ENCODE peak calls at places on chromosomes 1 and 21, in six cellular contexts. M, K, Z, C, E and L are unnamed samples.

GRCh38 chr1:66712819-66713218 is 39.4 kb upstream of the DYNLT5 start:
- DNase-seq in K (no peak), C (no peak), Z (no peak), E (no peak), M (no peak), L (no peak)

GRCh38 chr21:15749868-15750174 is 20.0 kb downstream of the USP25 start:
- DNase-seq in E (no peak), K (no peak), M (no peak), Z (no peak), C (no peak), L (no peak)

GRCh38 chr1:7941437-7941793 is 776 bp upstream of the TNFRSF9 start:
- DNase-seq in M (no peak), C (no peak), K (no peak), Z (no peak), E (no peak), L (no peak)

GRCh38 chr21:27722095-27722494 is 755.2 kb upstream of the ADAMTS5 start:
- DNase-seq in K (no peak), E (no peak), Z (no peak), M (no peak), C (no peak), L (no peak)

GRCh38 chr1:204171751-204172178 is 5.6 kb upstream of the REN start:
- DNase-seq in M (no peak), Z (no peak), E (no peak), K (no peak), C (no peak), L (no peak)

GRCh38 chr21:34693192-34693810 is 24.5 kb downstream of the CLIC6 start:
- DNase-seq in M (peak), Z (peak), C (peak), E (peak), K (peak), L (peak)

GRCh38 chr1:29117381-29117780 is 6.3 kb downstream of the TMEM200B start:
- DNase-seq in E (no peak), K (no peak), C (no peak), M (no peak), Z (no peak), L (no peak)

GRCh38 chr1:170356585-170356984 is 175.4 kb upstream of the GORAB start:
- DNase-seq in C (no peak), Z (no peak), M (no peak), E (no peak), K (no peak), L (no peak)

GRCh38 chr1:225919906-225920305 is 4.1 kb downstream of the PYCR2 start:
- DNase-seq in C (no peak), M (peak), E (peak), Z (peak), K (peak), L (peak)

GRCh38 chr1:18452550-18452949 is 28.2 kb upstream of the KLHDC7A start:
- DNase-seq in E (no peak), C (peak), Z (no peak), K (no peak), M (peak), L (peak)

GRCh38 chr1:2290595-2291510 is 62.7 kb downstream of the SKI start:
- DNase-seq in C (no peak), E (peak), Z (peak), M (peak), K (peak), L (no peak)

GRCh38 chr1:4599521-4599920 is 54.9 kb upstream of the AJAP1 start:
- DNase-seq in Z (no peak), C (no peak), K (no peak), E (peak), M (no peak), L (no peak)

GRCh38 chr1:115142616-115143015 is 53.3 kb upstream of the TSPAN2 start:
- DNase-seq in C (peak), M (no peak), Z (no peak), E (no peak), K (no peak), L (no peak)

GRCh38 chr21:28148400-28149064 is 844.1 kb downstream of the LTN1 start:
- DNase-seq in M (no peak), C (no peak), K (peak), E (peak), Z (no peak), L (peak)

GRCh38 chr1:151816964-151817730 is 11.9 kb upstream of the LINGO4 start:
- DNase-seq in C (no peak), E (no peak), K (no peak), M (no peak), Z (no peak), L (no peak)

GRCh38 chr1:228646717-228647522 is 88.4 kb upstream of the RHOU start:
- DNase-seq in C (peak), Z (no peak), E (peak), K (no peak), M (peak), L (no peak)

GRCh38 chr1:30088594-30089556 is 634.5 kb downstream of the MATN1 start:
- DNase-seq in M (no peak), Z (no peak), K (no peak), C (peak), E (no peak), L (no peak)

GRCh38 chr1:50774759-50775351 is 185.2 kb downstream of the FAF1 start:
- DNase-seq in E (no peak), K (no peak), C (peak), Z (peak), M (peak), L (peak)

GRCh38 chr1:203507227-203507626 is 13.3 kb downstream of the OPTC start:
- DNase-seq in Z (no peak), E (no peak), C (peak), M (no peak), K (no peak), L (no peak)

GRCh38 chr1:210358511-210359148 is 29.9 kb downstream of the HHAT start:
- DNase-seq in M (no peak), C (no peak), K (no peak), Z (no peak), E (peak), L (no peak)

GRCh38 chr1:46667782-46668760 is at the start of gene ATPAF1:
- DNase-seq in K (peak), Z (peak), C (peak), M (peak), E (peak), L (peak)

GRCh38 chr1:58714594-58714993 is 14.7 kb upstream of the MYSM1 start:
- DNase-seq in C (no peak), K (no peak), E (no peak), M (no peak), Z (no peak), L (no peak)

GRCh38 chr21:43984905-43985689 is 27.0 kb upstream of the TRAPPC10 start:
- DNase-seq in M (no peak), K (no peak), Z (no peak), E (no peak), C (no peak), L (no peak)

GRCh38 chr21:33236799-33237198 is 7.1 kb downstream of the IFNAR2 start:
- DNase-seq in C (no peak), M (no peak), K (no peak), Z (no peak), E (no peak), L (no peak)

GRCh38 chr1:228695015-228695955 is 40.0 kb upstream of the RHOU start:
- DNase-seq in E (no peak), C (no peak), Z (no peak), K (no peak), M (no peak), L (no peak)

GRCh38 chr1:210828996-210829596 is 304.9 kb downstream of the KCNH1 start:
- DNase-seq in Z (no peak), E (no peak), K (no peak), M (no peak), C (no peak), L (no peak)

GRCh38 chr1:198185101-198185500 is 28.3 kb downstream of the NEK7 start:
- DNase-seq in K (no peak), Z (no peak), M (no peak), C (no peak), E (no peak), L (no peak)

GRCh38 chr1:37513795-37514349 is 694 bp downstream of the MEAF6 start:
- DNase-seq in K (peak), M (peak), C (peak), E (peak), Z (peak), L (peak)

GRCh38 chr1:177170756-177171535 is at the start of gene BRINP2:
- DNase-seq in M (no peak), E (peak), K (peak), Z (peak), C (peak), L (peak)

GRCh38 chr1:96525657-96526613 is 195.6 kb upstream of the PTBP2 start:
- DNase-seq in K (no peak), M (no peak), Z (no peak), E (no peak), C (no peak), L (no peak)

GRCh38 chr1:169604781-169605560 is 18.7 kb upstream of the F5 start:
- DNase-seq in M (no peak), K (no peak), Z (no peak), C (no peak), E (no peak), L (no peak)

GRCh38 chr1:65216989-65217388 is 69.0 kb downstream of the AK4 start:
- DNase-seq in C (no peak), M (no peak), K (no peak), Z (no peak), E (no peak), L (no peak)